ENCODE peak calls at places on chromosomes 4 and X, in four cellular contexts. K is HFF-Myc, T is DMS153, A is lower lobe of right lung. P is an unnamed sample.

GRCh38 chrX:119008122-119008744 is 33.8 kb downstream of the LONRF3 start:
- DNase-seq in T (no peak), A (no peak), K (peak; percentile 12), P (no peak)

GRCh38 chr4:180832086-180832485 is 1411.1 kb upstream of the TENM3 start:
- DNase-seq in A (no peak), K (no peak), T (no peak), P (no peak)

GRCh38 chr4:153297116-153297515 is 47.4 kb upstream of the MND1 start:
- DNase-seq in K (no peak), A (no peak), T (no peak), P (no peak)

GRCh38 chrX:41406211-41406610 is 40.9 kb upstream of the NYX start:
- DNase-seq in K (no peak), T (no peak), A (no peak), P (no peak)

GRCh38 chr4:139875456-139875855 is 209.8 kb downstream of the MGST2 start:
- DNase-seq in K (no peak), T (peak; percentile 98), A (no peak), P (no peak)

GRCh38 chrX:11386001-11386523 is 92.8 kb downstream of the AMELX start:
- DNase-seq in T (no peak), K (no peak), A (no peak), P (no peak)

GRCh38 chrX:112851806-112852205 is 11.2 kb upstream of the AMOT start:
- DNase-seq in T (no peak), A (no peak), K (no peak), P (no peak)

GRCh38 chrX:21747523-21747922 is 10.4 kb downstream of the SMPX start:
- DNase-seq in T (no peak), A (no peak), K (no peak), P (no peak)

GRCh38 chr4:66691101-66691500 is 854.2 kb downstream of the CENPC start:
- DNase-seq in K (no peak), T (no peak), A (no peak), P (no peak)

GRCh38 chrX:101080326-101080725 is 1.6 kb downstream of the TMEM35A start:
- DNase-seq in A (no peak), K (no peak), T (no peak), P (no peak)

GRCh38 chrX:149185087-149185486 is 320.0 kb downstream of the IDS start:
- DNase-seq in A (no peak), K (no peak), T (no peak), P (no peak)

GRCh38 chr4:28886934-28887333 is 1833.2 kb upstream of the PCDH7 start:
- DNase-seq in A (no peak), K (no peak), T (no peak), P (no peak)